ENCODE peak calls at places on chromosomes 2 and 18, in six cellular contexts. One of them, this sample, is unnamed.

GRCh38 chr18:61772293-61772848 is 120.4 kb downstream of the RNF152 start:
- DNase-seq in suprapubic skin: no peak
- DNase-seq in ovary: no peak
- DNase-seq in heart left ventricle: no peak
- DNase-seq in RWPE1: no peak
- DNase-seq in dorsolateral prefrontal cortex: no peak
- DNase-seq in this sample: no peak

GRCh38 chr18:48914581-48915251 is 36.0 kb downstream of the SMAD7 start:
- DNase-seq in suprapubic skin: no peak
- DNase-seq in ovary: peak
- DNase-seq in heart left ventricle: no peak
- DNase-seq in RWPE1: no peak
- DNase-seq in dorsolateral prefrontal cortex: no peak
- DNase-seq in this sample: no peak

GRCh38 chr2:234474654-234475053 is 22.2 kb downstream of the ARL4C start:
- DNase-seq in suprapubic skin: no peak
- DNase-seq in ovary: no peak
- DNase-seq in heart left ventricle: no peak
- DNase-seq in RWPE1: no peak
- DNase-seq in dorsolateral prefrontal cortex: no peak
- DNase-seq in this sample: no peak

GRCh38 chr18:62812242-62812641 is 96.9 kb downstream of the PHLPP1 start:
- DNase-seq in suprapubic skin: no peak
- DNase-seq in ovary: no peak
- DNase-seq in heart left ventricle: no peak
- DNase-seq in RWPE1: no peak
- DNase-seq in dorsolateral prefrontal cortex: no peak
- DNase-seq in this sample: no peak

GRCh38 chr2:165720526-165720925 is 73.5 kb downstream of the GALNT3 start:
- DNase-seq in suprapubic skin: no peak
- DNase-seq in ovary: no peak
- DNase-seq in heart left ventricle: no peak
- DNase-seq in RWPE1: no peak
- DNase-seq in dorsolateral prefrontal cortex: no peak
- DNase-seq in this sample: no peak

GRCh38 chr2:199057936-199058335 is 399.8 kb downstream of the SATB2 start:
- DNase-seq in suprapubic skin: no peak
- DNase-seq in ovary: no peak
- DNase-seq in heart left ventricle: no peak
- DNase-seq in RWPE1: no peak
- DNase-seq in dorsolateral prefrontal cortex: no peak
- DNase-seq in this sample: no peak

GRCh38 chr2:23020659-23021058 is 364.3 kb upstream of the KLHL29 start:
- DNase-seq in suprapubic skin: no peak
- DNase-seq in ovary: no peak
- DNase-seq in heart left ventricle: no peak
- DNase-seq in RWPE1: no peak
- DNase-seq in dorsolateral prefrontal cortex: no peak
- DNase-seq in this sample: no peak

GRCh38 chr2:74021407-74021755 is 36.7 kb downstream of the TET3 start:
- DNase-seq in suprapubic skin: no peak
- DNase-seq in ovary: no peak
- DNase-seq in heart left ventricle: no peak
- DNase-seq in RWPE1: no peak
- DNase-seq in dorsolateral prefrontal cortex: no peak
- DNase-seq in this sample: no peak

GRCh38 chr18:75546964-75547363 is 119.5 kb upstream of the SMIM21 start:
- DNase-seq in suprapubic skin: no peak
- DNase-seq in ovary: no peak
- DNase-seq in heart left ventricle: no peak
- DNase-seq in RWPE1: no peak
- DNase-seq in dorsolateral prefrontal cortex: no peak
- DNase-seq in this sample: no peak

GRCh38 chr2:83014462-83014861 is 1444.6 kb downstream of the SUCLG1 start:
- DNase-seq in suprapubic skin: no peak
- DNase-seq in ovary: no peak
- DNase-seq in heart left ventricle: no peak
- DNase-seq in RWPE1: no peak
- DNase-seq in dorsolateral prefrontal cortex: no peak
- DNase-seq in this sample: no peak

GRCh38 chr2:230901006-230901405 is 24.0 kb downstream of the GPR55 start:
- DNase-seq in suprapubic skin: peak
- DNase-seq in ovary: peak
- DNase-seq in heart left ventricle: no peak
- DNase-seq in RWPE1: no peak
- DNase-seq in dorsolateral prefrontal cortex: peak
- DNase-seq in this sample: no peak

GRCh38 chr2:217065695-217066405 is 206.0 kb upstream of the TNP1 start:
- DNase-seq in suprapubic skin: no peak
- DNase-seq in ovary: no peak
- DNase-seq in heart left ventricle: no peak
- DNase-seq in RWPE1: peak
- DNase-seq in dorsolateral prefrontal cortex: no peak
- DNase-seq in this sample: no peak

GRCh38 chr2:237351046-237351445 is 62.9 kb downstream of the COL6A3 start:
- DNase-seq in suprapubic skin: no peak
- DNase-seq in ovary: no peak
- DNase-seq in heart left ventricle: no peak
- DNase-seq in RWPE1: no peak
- DNase-seq in dorsolateral prefrontal cortex: no peak
- DNase-seq in this sample: no peak

GRCh38 chr18:13048061-13048605 is 57.0 kb downstream of the CEP192 start:
- DNase-seq in suprapubic skin: no peak
- DNase-seq in ovary: no peak
- DNase-seq in heart left ventricle: no peak
- DNase-seq in RWPE1: no peak
- DNase-seq in dorsolateral prefrontal cortex: no peak
- DNase-seq in this sample: no peak

GRCh38 chr2:123080331-123080730 is 944.8 kb upstream of the CNTNAP5 start:
- DNase-seq in suprapubic skin: no peak
- DNase-seq in ovary: no peak
- DNase-seq in heart left ventricle: no peak
- DNase-seq in RWPE1: peak
- DNase-seq in dorsolateral prefrontal cortex: no peak
- DNase-seq in this sample: no peak

GRCh38 chr18:49055787-49056186 is 105.0 kb upstream of the SMAD7 start:
- DNase-seq in suprapubic skin: no peak
- DNase-seq in ovary: no peak
- DNase-seq in heart left ventricle: peak
- DNase-seq in RWPE1: no peak
- DNase-seq in dorsolateral prefrontal cortex: no peak
- DNase-seq in this sample: no peak

GRCh38 chr2:67295406-67295805 is 101.7 kb upstream of the ETAA1 start:
- DNase-seq in suprapubic skin: no peak
- DNase-seq in ovary: no peak
- DNase-seq in heart left ventricle: no peak
- DNase-seq in RWPE1: no peak
- DNase-seq in dorsolateral prefrontal cortex: no peak
- DNase-seq in this sample: no peak

GRCh38 chr18:34893239-34893638 is 148.0 kb upstream of the MAPRE2 start:
- DNase-seq in suprapubic skin: no peak
- DNase-seq in ovary: no peak
- DNase-seq in heart left ventricle: no peak
- DNase-seq in RWPE1: no peak
- DNase-seq in dorsolateral prefrontal cortex: no peak
- DNase-seq in this sample: no peak

GRCh38 chr18:67515987-67516431 is 511 bp downstream of the DSEL start:
- DNase-seq in suprapubic skin: peak
- DNase-seq in ovary: peak
- DNase-seq in heart left ventricle: peak
- DNase-seq in RWPE1: peak
- DNase-seq in dorsolateral prefrontal cortex: peak
- DNase-seq in this sample: peak

GRCh38 chr18:78448106-78448505 is 531.5 kb upstream of the SALL3 start:
- DNase-seq in suprapubic skin: no peak
- DNase-seq in ovary: no peak
- DNase-seq in heart left ventricle: no peak
- DNase-seq in RWPE1: no peak
- DNase-seq in dorsolateral prefrontal cortex: no peak
- DNase-seq in this sample: no peak
- TF ChIP-seq CTCF in suprapubic skin: no peak
- TF ChIP-seq CTCF in ovary: no peak
- TF ChIP-seq CTCF in heart left ventricle: no peak
- TF ChIP-seq CTCF in RWPE1: peak
- TF ChIP-seq CTCF in dorsolateral prefrontal cortex: no peak
- TF ChIP-seq CTCF in this sample: no peak

GRCh38 chr2:132437852-132438649 is 21.4 kb downstream of the GPR39 start:
- DNase-seq in suprapubic skin: no peak
- DNase-seq in ovary: no peak
- DNase-seq in heart left ventricle: no peak
- DNase-seq in RWPE1: peak
- DNase-seq in dorsolateral prefrontal cortex: no peak
- DNase-seq in this sample: no peak

GRCh38 chr2:132441051-132441450 is 24.4 kb downstream of the GPR39 start:
- DNase-seq in suprapubic skin: no peak
- DNase-seq in ovary: no peak
- DNase-seq in heart left ventricle: no peak
- DNase-seq in RWPE1: no peak
- DNase-seq in dorsolateral prefrontal cortex: no peak
- DNase-seq in this sample: no peak

GRCh38 chr2:132443106-132443505 is 26.5 kb downstream of the GPR39 start:
- DNase-seq in suprapubic skin: no peak
- DNase-seq in ovary: no peak
- DNase-seq in heart left ventricle: no peak
- DNase-seq in RWPE1: no peak
- DNase-seq in dorsolateral prefrontal cortex: no peak
- DNase-seq in this sample: no peak

GRCh38 chr2:132438650-132439030 is 22.0 kb downstream of the GPR39 start:
- DNase-seq in suprapubic skin: no peak
- DNase-seq in ovary: no peak
- DNase-seq in heart left ventricle: no peak
- DNase-seq in RWPE1: peak
- DNase-seq in dorsolateral prefrontal cortex: no peak
- DNase-seq in this sample: no peak

DNA sequence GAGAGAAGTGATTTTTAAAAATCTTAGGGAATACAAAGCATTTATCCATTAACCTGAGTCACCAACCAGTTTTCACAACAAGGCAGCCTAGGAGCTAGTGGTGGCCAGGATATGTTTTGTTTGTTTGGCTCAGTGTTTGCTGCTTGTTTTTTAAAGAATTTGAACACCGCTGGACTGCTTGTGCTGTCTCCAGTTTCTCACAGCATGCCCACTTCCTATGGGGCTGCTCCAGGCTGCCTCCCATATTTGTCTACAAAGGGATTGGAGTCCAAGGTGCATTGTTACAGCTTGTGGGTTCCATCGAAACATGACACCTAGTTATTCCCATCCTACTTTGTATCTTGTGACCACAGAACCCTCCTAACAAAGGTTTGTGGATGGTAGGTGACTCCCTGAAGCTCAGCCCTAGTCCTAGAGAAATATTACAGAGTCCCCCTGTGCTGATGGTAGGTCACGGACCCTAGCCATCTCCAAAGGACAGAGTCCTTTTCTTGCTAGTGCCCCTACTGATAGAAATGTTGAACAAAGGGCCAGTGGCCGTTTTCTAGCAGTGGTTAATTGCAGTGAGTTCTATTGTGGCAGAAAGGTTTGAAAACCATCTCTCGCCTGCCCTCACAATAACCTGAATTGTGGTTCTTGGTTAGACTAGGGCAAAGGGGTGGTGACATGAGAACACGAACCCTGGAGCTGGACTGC is 23.2 kb downstream of the GPR39 start:
- DNase-seq in suprapubic skin: no peak
- DNase-seq in ovary: no peak
- DNase-seq in heart left ventricle: no peak
- DNase-seq in RWPE1: peak
- DNase-seq in dorsolateral prefrontal cortex: no peak
- DNase-seq in this sample: no peak
- H3K27ac ChIP-seq in suprapubic skin: no peak
- H3K27ac ChIP-seq in ovary: no peak
- H3K27ac ChIP-seq in heart left ventricle: no peak
- H3K27ac ChIP-seq in RWPE1: no peak
- H3K27ac ChIP-seq in dorsolateral prefrontal cortex: no peak
- H3K27ac ChIP-seq in this sample: no peak

DNA sequence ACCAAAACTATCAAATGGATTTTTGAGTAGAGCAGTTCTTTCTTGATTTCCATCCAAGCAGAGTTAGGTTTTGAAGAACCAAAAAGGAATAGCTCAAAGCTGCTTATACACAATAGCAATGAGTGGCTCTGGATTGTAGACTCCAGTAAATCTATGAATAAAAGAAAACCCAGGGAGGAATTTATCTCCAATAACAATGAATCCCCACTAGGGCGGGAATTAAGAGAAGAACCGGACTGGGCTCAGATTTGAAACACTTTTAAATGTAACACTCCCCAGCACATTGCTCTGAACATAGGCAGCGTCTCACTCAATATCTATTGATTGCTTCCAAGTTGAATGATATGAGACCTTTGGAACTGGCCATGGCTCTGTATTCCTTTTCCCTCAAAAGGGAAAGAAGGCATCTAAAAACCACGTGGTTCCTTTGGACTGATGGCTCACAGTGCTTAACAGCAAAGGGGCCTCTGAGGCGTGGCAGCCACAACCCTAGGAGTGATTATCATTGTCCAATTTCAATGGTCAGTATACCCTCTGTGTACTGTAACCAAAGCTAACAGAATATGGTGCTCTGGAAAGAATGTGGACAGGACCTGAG is 68.2 kb downstream of the SPRED2 start:
- DNase-seq in suprapubic skin: no peak
- DNase-seq in ovary: no peak
- DNase-seq in heart left ventricle: no peak
- DNase-seq in RWPE1: no peak
- DNase-seq in dorsolateral prefrontal cortex: no peak
- DNase-seq in this sample: no peak
- TF ChIP-seq CTCF in suprapubic skin: no peak
- TF ChIP-seq CTCF in ovary: no peak
- TF ChIP-seq CTCF in heart left ventricle: no peak
- TF ChIP-seq CTCF in RWPE1: no peak
- TF ChIP-seq CTCF in dorsolateral prefrontal cortex: no peak
- TF ChIP-seq CTCF in this sample: no peak

GRCh38 chr18:8706545-8706980 is 1.2 kb downstream of the MTCL1 start:
- DNase-seq in suprapubic skin: no peak
- DNase-seq in ovary: peak
- DNase-seq in heart left ventricle: no peak
- DNase-seq in RWPE1: peak
- DNase-seq in dorsolateral prefrontal cortex: no peak
- DNase-seq in this sample: no peak
- H3K27ac ChIP-seq in suprapubic skin: peak
- H3K27ac ChIP-seq in ovary: peak
- H3K27ac ChIP-seq in heart left ventricle: no peak
- H3K27ac ChIP-seq in RWPE1: peak
- H3K27ac ChIP-seq in dorsolateral prefrontal cortex: no peak
- H3K27ac ChIP-seq in this sample: no peak

DNA sequence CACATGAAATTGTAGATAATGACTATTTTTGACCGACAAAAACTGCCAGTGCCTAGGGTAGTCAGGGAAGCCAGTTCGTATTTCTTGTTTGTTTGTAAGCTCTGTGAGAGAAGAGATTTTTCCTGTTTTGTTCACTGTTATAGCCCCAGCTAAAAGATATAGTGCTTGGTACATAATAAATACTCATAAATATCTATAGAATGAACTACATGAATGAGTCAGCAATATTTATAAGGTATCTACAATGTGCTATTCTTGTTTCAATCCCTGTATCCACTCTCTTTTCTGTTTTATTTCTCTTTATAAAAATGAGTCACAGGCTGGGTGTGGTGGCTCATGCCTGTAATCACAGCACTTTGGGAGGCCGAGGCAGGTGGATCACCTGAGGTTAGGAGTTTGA is 275.6 kb upstream of the FANCL start:
- DNase-seq in suprapubic skin: no peak
- DNase-seq in ovary: no peak
- DNase-seq in heart left ventricle: no peak
- DNase-seq in RWPE1: no peak
- DNase-seq in dorsolateral prefrontal cortex: no peak
- DNase-seq in this sample: no peak
- TF ChIP-seq CTCF in suprapubic skin: no peak
- TF ChIP-seq CTCF in ovary: no peak
- TF ChIP-seq CTCF in heart left ventricle: no peak
- TF ChIP-seq CTCF in RWPE1: no peak
- TF ChIP-seq CTCF in dorsolateral prefrontal cortex: no peak
- TF ChIP-seq CTCF in this sample: no peak

This sample was measured in CD4-positive, alpha-beta T cell.